ENCODE peak calls at places on chromosomes 6 and 20, in seven cellular contexts. A is CD8-positive, alpha-beta T cell; N is GM23248; Z is IMR-90; T is stomach; J is breast epithelium; E is psoas muscle. U is an unnamed sample. For H3K4me1, the result is how much of the 10 kb centered on the place peaks cover.

GRCh38 chr6:144718431-144718830 is 433.3 kb downstream of the UTRN start:
- DNase-seq in A (no peak), N (peak), Z (peak), T (no peak), J (no peak), E (no peak), U (no peak)

GRCh38 chr20:60138263-60139127 is 180.3 kb downstream of the CDH26 start:
- DNase-seq in A (peak), N (peak), Z (peak), T (peak), J (no peak), E (peak), U (peak)

GRCh38 chr6:140915001-140915950 is 1217.4 kb upstream of the GJE1 start:
- DNase-seq in A (no peak), N (no peak), Z (no peak), T (no peak), J (no peak), E (no peak), U (no peak)

GRCh38 chr6:31087494-31088089 is 24.8 kb downstream of the C6orf15 start:
- DNase-seq in A (peak), N (peak), Z (peak), T (peak), J (peak), E (peak), U (peak)

GRCh38 chr6:156534594-156534993 is 242.6 kb upstream of the ARID1B start:
- DNase-seq in A (no peak), N (no peak), Z (no peak), T (no peak), J (no peak), E (no peak), U (no peak)

GRCh38 chr20:43925786-43926185 is 11.1 kb downstream of the TOX2 start:
- DNase-seq in A (no peak), N (peak), Z (peak), T (no peak), J (no peak), E (no peak), U (peak)

GRCh38 chr6:144064402-144064830 is 31.0 kb downstream of the SF3B5 start:
- DNase-seq in A (peak), N (peak), Z (no peak), T (peak), J (no peak), E (peak), U (peak)

GRCh38 chr6:16338577-16339262 is 100.3 kb downstream of the GMPR start:
- DNase-seq in A (no peak), N (peak), Z (peak), T (peak), J (no peak), E (peak), U (peak)

GRCh38 chr6:112149719-112150263 is 62.4 kb downstream of the FAM229B start:
- DNase-seq in A (no peak), N (peak), Z (peak), T (no peak), J (no peak), E (no peak), U (no peak)

GRCh38 chr20:11457476-11457875 is 460.2 kb upstream of the BTBD3 start:
- DNase-seq in A (no peak), N (peak), Z (no peak), T (no peak), J (no peak), E (no peak), U (no peak)

GRCh38 chr20:24827603-24828295 is 121.3 kb upstream of the CST7 start:
- DNase-seq in A (no peak), N (no peak), Z (no peak), T (peak), J (no peak), E (no peak), U (no peak)

GRCh38 chr6:109093732-109094131 is 914 bp downstream of the SESN1 start:
- DNase-seq in A (no peak), N (peak), Z (peak), T (no peak), J (no peak), E (no peak), U (no peak)

GRCh38 chr6:26199773-26200728 is 112.8 kb downstream of the HFE start:
- DNase-seq in A (no peak), N (peak), Z (peak), T (no peak), J (no peak), E (no peak), U (no peak)

GRCh38 chr6:106995640-106996039 is 21.1 kb upstream of the CD24 start:
- DNase-seq in A (no peak), N (no peak), Z (no peak), T (no peak), J (no peak), E (no peak), U (no peak)

GRCh38 chr6:164258421-164258820 is 843.9 kb downstream of the QKI start:
- DNase-seq in A (no peak), N (no peak), Z (no peak), T (no peak), J (no peak), E (no peak), U (no peak)

GRCh38 chr6:82687855-82688254 is 324.2 kb downstream of the TPBG start:
- DNase-seq in A (no peak), N (no peak), Z (no peak), T (no peak), J (no peak), E (no peak), U (no peak)

GRCh38 chr6:28742668-28743270 is 181.0 kb downstream of the TRIM27 start:
- DNase-seq in A (no peak), N (peak), Z (peak), T (no peak), J (no peak), E (no peak), U (no peak)

GRCh38 chr6:17768388-17768787 is 61.7 kb upstream of the NUP153 start:
- DNase-seq in A (no peak), N (peak), Z (peak), T (no peak), J (no peak), E (no peak), U (no peak)

GRCh38 chr6:52609968-52610367 is 33.1 kb upstream of the TRAM2 start:
- DNase-seq in A (no peak), N (no peak), Z (no peak), T (no peak), J (no peak), E (no peak), U (no peak)

GRCh38 chr20:2179233-2179580 is 77.6 kb downstream of the STK35 start:
- DNase-seq in A (no peak), N (no peak), Z (no peak), T (peak), J (no peak), E (no peak), U (no peak)

GRCh38 chr6:44012078-44012493 is 115.2 kb downstream of the MRPL14 start:
- DNase-seq in A (no peak), N (peak), Z (peak), T (no peak), J (no peak), E (no peak), U (no peak)

GRCh38 chr6:15626878-15627683 is 35.7 kb downstream of the DTNBP1 start:
- DNase-seq in A (no peak), N (no peak), Z (no peak), T (no peak), J (no peak), E (no peak), U (no peak)

GRCh38 chr20:35237486-35237885 is 11.0 kb downstream of the MMP24 start:
- DNase-seq in A (no peak), N (peak), Z (no peak), T (no peak), J (no peak), E (no peak), U (no peak)

GRCh38 chr6:117557951-117558350 is 44.4 kb downstream of the GOPC start:
- DNase-seq in A (no peak), N (no peak), Z (no peak), T (no peak), J (no peak), E (no peak), U (no peak)

GRCh38 chr20:1872456-1873183 is 22.6 kb upstream of the SIRPA start:
- DNase-seq in A (no peak), N (peak), Z (no peak), T (no peak), J (no peak), E (no peak), U (no peak)

GRCh38 chr6:37830225-37830624 is 10.7 kb downstream of the ZFAND3 start:
- DNase-seq in A (no peak), N (no peak), Z (no peak), T (no peak), J (no peak), E (no peak), U (no peak)

GRCh38 chr20:47949230-47949629 is 163.9 kb upstream of the SULF2 start:
- DNase-seq in A (no peak), N (no peak), Z (no peak), T (no peak), J (no peak), E (no peak), U (no peak)

GRCh38 chr20:53581444-53582311 is 12.0 kb downstream of the ZNF217 start:
- DNase-seq in A (peak), N (no peak), Z (no peak), T (peak), J (peak), E (no peak), U (no peak)

DNA sequence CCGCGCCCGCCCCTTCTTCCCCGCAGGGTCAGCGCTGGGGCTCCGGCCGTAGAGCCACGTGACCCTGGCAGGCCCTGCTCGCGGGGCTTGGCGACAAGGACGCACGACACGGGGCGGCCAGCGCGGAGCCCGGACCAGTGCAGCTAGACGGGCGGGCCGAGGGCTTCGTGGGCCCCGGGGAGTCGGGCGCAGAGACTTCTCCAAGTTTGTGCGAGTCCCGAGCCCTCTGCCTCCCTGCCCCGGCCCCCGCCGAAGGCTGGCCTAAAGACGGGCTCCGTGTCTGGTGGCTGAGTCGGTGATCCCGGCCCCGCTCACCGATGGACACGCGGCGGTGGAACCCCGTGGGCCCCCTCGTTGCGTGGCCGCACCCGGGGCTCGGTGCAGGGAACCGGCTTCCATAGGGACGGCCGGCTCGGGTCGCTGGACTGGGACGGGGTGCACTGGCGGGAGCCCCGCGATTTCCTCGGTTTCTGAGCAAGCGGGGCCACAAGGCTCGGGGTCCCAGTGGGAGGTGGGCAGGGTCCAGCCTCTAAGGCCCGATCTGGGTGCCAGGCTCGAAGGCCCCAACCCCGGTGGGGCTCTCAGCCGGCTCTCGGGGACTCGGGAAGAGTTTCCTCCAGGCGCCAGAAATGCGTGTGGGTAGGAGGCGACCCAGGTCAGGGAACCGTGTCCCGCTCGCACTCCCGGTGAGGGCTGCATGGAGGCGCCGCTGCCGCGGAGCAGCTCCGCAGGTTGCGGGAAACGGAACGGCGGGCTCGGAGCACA is 461 bp upstream of the GATA5 start:
- DNase-seq in A (no peak), N (peak), Z (no peak), T (peak), J (no peak), E (no peak), U (peak)
- H3K4me3 ChIP-seq in A (no peak), N (no peak), Z (no peak), T (peak), J (peak), E (peak), U (peak)

GRCh38 chr6:24935753-24936152 is at the start of gene RIPOR2:
- DNase-seq in A (peak), N (no peak), Z (no peak), T (peak), J (no peak), E (no peak), U (peak)
- H3K4me1 ChIP-seq in A (under half), N (under half), Z (under half), T (under half), J (under half), E (under half), U (under half)

GRCh38 chr6:3260772-3261517 is 2.2 kb downstream of the PSMG4 start:
- DNase-seq in A (no peak), N (peak), Z (no peak), T (no peak), J (no peak), E (no peak), U (no peak)
- H3K4me3 ChIP-seq in A (no peak), N (peak), Z (no peak), T (peak), J (peak), E (peak), U (peak)

DNA sequence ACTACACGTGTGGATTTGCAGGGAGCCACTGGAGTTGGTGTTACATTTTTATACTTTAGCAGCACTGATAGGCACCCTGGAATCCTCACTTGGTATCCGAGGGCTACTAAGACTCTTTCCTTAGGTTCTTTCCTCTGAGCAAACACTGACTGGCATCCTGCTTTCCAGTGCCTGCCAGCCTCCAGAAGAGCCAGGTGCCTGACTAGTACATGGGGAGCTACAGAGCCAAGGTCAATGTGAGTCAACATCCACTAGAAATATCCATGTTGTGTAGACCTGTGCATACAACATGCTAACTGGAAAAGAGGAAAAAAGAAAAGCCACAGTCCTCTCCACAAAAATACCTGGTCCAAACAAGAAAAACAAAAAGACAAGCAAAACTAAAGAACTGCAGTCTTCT is 5.9 kb downstream of the TUBB1 start:
- DNase-seq in A (no peak), N (no peak), Z (no peak), T (no peak), J (no peak), E (no peak), U (no peak)
- H3K4me1 ChIP-seq in A (under half), N (under half), Z (under half), T (under half), J (under half), E (under half), U (under half)